ENCODE peak calls at places on chromosome 19, in ten cellular contexts. One of them, this sample, is unnamed.

GRCh38 chr19:57056972-57057371 is 62.8 kb upstream of the USP29 start:
- DNase-seq in HFF-Myc: no peak
- DNase-seq in HCT116: no peak
- DNase-seq in brain microvascular endothelial cell: no peak
- DNase-seq in uterus: peak
- DNase-seq in H1: no peak
- DNase-seq in HL-60: no peak
- DNase-seq in AG04450: peak
- DNase-seq in astrocyte of the spinal cord: no peak
- DNase-seq in cardiac fibroblast: peak
- DNase-seq in this sample: no peak

GRCh38 chr19:42683917-42684513 is 56.3 kb downstream of the PSG3 start:
- DNase-seq in AG04450: no peak
- DNase-seq in uterus: no peak
- DNase-seq in HCT116: peak
- DNase-seq in cardiac fibroblast: peak
- DNase-seq in brain microvascular endothelial cell: peak
- DNase-seq in H1: no peak
- DNase-seq in HL-60: peak
- DNase-seq in astrocyte of the spinal cord: peak
- DNase-seq in HFF-Myc: peak
- DNase-seq in this sample: no peak

GRCh38 chr19:1672038-1672768 is 19.8 kb upstream of the TCF3 start:
- DNase-seq in uterus: no peak
- DNase-seq in brain microvascular endothelial cell: no peak
- DNase-seq in astrocyte of the spinal cord: no peak
- DNase-seq in HCT116: no peak
- DNase-seq in HFF-Myc: no peak
- DNase-seq in H1: no peak
- DNase-seq in HL-60: peak
- DNase-seq in AG04450: no peak
- DNase-seq in cardiac fibroblast: peak
- DNase-seq in this sample: no peak

GRCh38 chr19:3194063-3194702 is 8.5 kb downstream of the NCLN start:
- DNase-seq in HL-60: no peak
- DNase-seq in AG04450: no peak
- DNase-seq in HFF-Myc: no peak
- DNase-seq in H1: no peak
- DNase-seq in brain microvascular endothelial cell: no peak
- DNase-seq in HCT116: no peak
- DNase-seq in cardiac fibroblast: no peak
- DNase-seq in uterus: no peak
- DNase-seq in astrocyte of the spinal cord: no peak
- DNase-seq in this sample: no peak

GRCh38 chr19:30682576-30683536 is 310.7 kb downstream of the ZNF536 start:
- DNase-seq in brain microvascular endothelial cell: peak
- DNase-seq in HFF-Myc: peak
- DNase-seq in AG04450: peak
- DNase-seq in HCT116: peak
- DNase-seq in HL-60: peak
- DNase-seq in cardiac fibroblast: peak
- DNase-seq in astrocyte of the spinal cord: peak
- DNase-seq in uterus: peak
- DNase-seq in H1: no peak
- DNase-seq in this sample: peak

GRCh38 chr19:45115809-45116615 is 23.0 kb downstream of the PPP1R37 start:
- DNase-seq in HFF-Myc: no peak
- DNase-seq in astrocyte of the spinal cord: no peak
- DNase-seq in brain microvascular endothelial cell: no peak
- DNase-seq in cardiac fibroblast: no peak
- DNase-seq in HL-60: peak
- DNase-seq in uterus: no peak
- DNase-seq in AG04450: no peak
- DNase-seq in H1: no peak
- DNase-seq in HCT116: no peak
- DNase-seq in this sample: no peak

GRCh38 chr19:29367701-29368306 is 154.9 kb upstream of the UQCRFS1 start:
- DNase-seq in uterus: no peak
- DNase-seq in cardiac fibroblast: no peak
- DNase-seq in H1: no peak
- DNase-seq in AG04450: no peak
- DNase-seq in astrocyte of the spinal cord: no peak
- DNase-seq in HFF-Myc: no peak
- DNase-seq in HL-60: no peak
- DNase-seq in brain microvascular endothelial cell: no peak
- DNase-seq in HCT116: no peak
- DNase-seq in this sample: no peak

GRCh38 chr19:44542671-44543070 is 13.2 kb upstream of the CEACAM20 start:
- DNase-seq in AG04450: no peak
- DNase-seq in HCT116: no peak
- DNase-seq in HL-60: no peak
- DNase-seq in astrocyte of the spinal cord: no peak
- DNase-seq in uterus: no peak
- DNase-seq in H1: no peak
- DNase-seq in brain microvascular endothelial cell: no peak
- DNase-seq in cardiac fibroblast: no peak
- DNase-seq in HFF-Myc: no peak
- DNase-seq in this sample: no peak

GRCh38 chr19:13019330-13019729 is 24.1 kb downstream of the NFIX start:
- DNase-seq in AG04450: no peak
- DNase-seq in H1: no peak
- DNase-seq in HCT116: no peak
- DNase-seq in brain microvascular endothelial cell: no peak
- DNase-seq in HL-60: no peak
- DNase-seq in cardiac fibroblast: no peak
- DNase-seq in astrocyte of the spinal cord: no peak
- DNase-seq in HFF-Myc: no peak
- DNase-seq in uterus: no peak
- DNase-seq in this sample: no peak

GRCh38 chr19:45103200-45103624 is 10.2 kb downstream of the PPP1R37 start:
- DNase-seq in cardiac fibroblast: no peak
- DNase-seq in astrocyte of the spinal cord: no peak
- DNase-seq in brain microvascular endothelial cell: no peak
- DNase-seq in HCT116: no peak
- DNase-seq in AG04450: no peak
- DNase-seq in uterus: no peak
- DNase-seq in HL-60: peak
- DNase-seq in H1: no peak
- DNase-seq in HFF-Myc: no peak
- DNase-seq in this sample: no peak

GRCh38 chr19:11204943-11205349 is 7.6 kb upstream of the KANK2 start:
- DNase-seq in HCT116: no peak
- DNase-seq in cardiac fibroblast: no peak
- DNase-seq in H1: no peak
- DNase-seq in HL-60: peak
- DNase-seq in AG04450: no peak
- DNase-seq in uterus: peak
- DNase-seq in brain microvascular endothelial cell: no peak
- DNase-seq in astrocyte of the spinal cord: no peak
- DNase-seq in HFF-Myc: no peak
- DNase-seq in this sample: no peak

GRCh38 chr19:50981587-50982146 is 2.0 kb downstream of the KLK7 start:
- DNase-seq in HCT116: no peak
- DNase-seq in brain microvascular endothelial cell: no peak
- DNase-seq in cardiac fibroblast: no peak
- DNase-seq in astrocyte of the spinal cord: no peak
- DNase-seq in AG04450: no peak
- DNase-seq in HFF-Myc: no peak
- DNase-seq in HL-60: no peak
- DNase-seq in H1: no peak
- DNase-seq in uterus: no peak
- DNase-seq in this sample: no peak

GRCh38 chr19:53254451-53255341 is at the start of gene ZNF677:
- DNase-seq in AG04450: peak
- DNase-seq in HCT116: no peak
- DNase-seq in uterus: peak
- DNase-seq in HL-60: peak
- DNase-seq in astrocyte of the spinal cord: peak
- DNase-seq in H1: peak
- DNase-seq in cardiac fibroblast: peak
- DNase-seq in HFF-Myc: no peak
- DNase-seq in brain microvascular endothelial cell: peak
- DNase-seq in this sample: peak
- H3K4me3 ChIP-seq in AG04450: peak
- H3K4me3 ChIP-seq in HCT116: no peak
- H3K4me3 ChIP-seq in uterus: peak
- H3K4me3 ChIP-seq in HL-60: peak
- H3K4me3 ChIP-seq in astrocyte of the spinal cord: peak
- H3K4me3 ChIP-seq in H1: peak
- H3K4me3 ChIP-seq in cardiac fibroblast: peak
- H3K4me3 ChIP-seq in HFF-Myc: peak
- H3K4me3 ChIP-seq in brain microvascular endothelial cell: peak
- H3K4me3 ChIP-seq in this sample: peak

GRCh38 chr19:17469092-17469370 is 1.3 kb upstream of the SLC27A1 start:
- DNase-seq in H1: no peak
- DNase-seq in cardiac fibroblast: no peak
- DNase-seq in brain microvascular endothelial cell: no peak
- DNase-seq in astrocyte of the spinal cord: no peak
- DNase-seq in AG04450: no peak
- DNase-seq in HL-60: no peak
- DNase-seq in uterus: no peak
- DNase-seq in HFF-Myc: no peak
- DNase-seq in HCT116: no peak
- DNase-seq in this sample: no peak

GRCh38 chr19:17471410-17472125 is 1.2 kb downstream of the SLC27A1 start:
- DNase-seq in HCT116: no peak
- DNase-seq in HL-60: no peak
- DNase-seq in astrocyte of the spinal cord: no peak
- DNase-seq in uterus: no peak
- DNase-seq in cardiac fibroblast: no peak
- DNase-seq in H1: no peak
- DNase-seq in AG04450: no peak
- DNase-seq in HFF-Myc: no peak
- DNase-seq in brain microvascular endothelial cell: no peak
- DNase-seq in this sample: no peak

GRCh38 chr19:17469371-17470203 is 737 bp upstream of the SLC27A1 start:
- DNase-seq in astrocyte of the spinal cord: peak
- DNase-seq in H1: peak
- DNase-seq in uterus: peak
- DNase-seq in HCT116: peak
- DNase-seq in HFF-Myc: peak
- DNase-seq in AG04450: peak
- DNase-seq in brain microvascular endothelial cell: peak
- DNase-seq in HL-60: peak
- DNase-seq in cardiac fibroblast: peak
- DNase-seq in this sample: peak

GRCh38 chr19:17468302-17469091 is 1.8 kb upstream of the SLC27A1 start:
- DNase-seq in H1: no peak
- DNase-seq in astrocyte of the spinal cord: no peak
- DNase-seq in HFF-Myc: no peak
- DNase-seq in HL-60: no peak
- DNase-seq in brain microvascular endothelial cell: no peak
- DNase-seq in cardiac fibroblast: no peak
- DNase-seq in AG04450: no peak
- DNase-seq in uterus: peak
- DNase-seq in HCT116: no peak
- DNase-seq in this sample: no peak

DNA sequence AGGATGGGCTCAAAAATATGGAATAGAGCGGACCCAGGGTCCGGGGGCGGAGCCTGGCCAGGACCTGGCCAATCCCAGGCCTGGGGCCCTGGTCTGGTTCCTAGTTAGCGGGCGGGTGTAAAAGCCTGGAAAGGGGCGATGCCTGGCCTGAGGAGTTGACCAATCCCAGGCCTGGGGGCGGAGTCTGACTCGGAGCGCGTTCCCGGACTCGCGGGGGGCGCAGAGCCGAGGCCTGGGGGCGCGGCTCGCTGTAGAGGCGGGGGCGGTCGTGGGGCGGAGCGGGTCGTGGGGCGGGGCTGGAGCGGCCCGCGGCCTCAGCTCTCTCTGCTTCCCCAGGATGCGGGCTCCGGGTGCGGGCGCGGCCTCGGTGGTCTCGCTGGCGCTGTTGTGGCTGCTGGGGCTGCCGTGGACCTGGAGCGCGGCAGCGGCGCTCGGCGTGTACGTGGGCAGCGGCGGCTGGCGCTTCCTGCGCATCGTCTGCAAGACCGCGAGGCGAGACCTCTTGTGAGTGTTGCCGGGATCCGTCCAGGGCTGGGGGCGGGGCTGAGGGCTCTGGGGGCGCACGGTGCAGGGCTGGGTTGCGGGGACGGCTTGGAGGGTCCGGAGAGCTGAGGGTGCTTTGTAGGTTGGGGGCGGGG is at the start of gene SLC27A1:
- DNase-seq in AG04450: peak
- DNase-seq in HL-60: peak
- DNase-seq in H1: peak
- DNase-seq in cardiac fibroblast: peak
- DNase-seq in HFF-Myc: peak
- DNase-seq in brain microvascular endothelial cell: peak
- DNase-seq in HCT116: peak
- DNase-seq in uterus: peak
- DNase-seq in astrocyte of the spinal cord: peak
- DNase-seq in this sample: peak
- TF ChIP-seq CTCF in AG04450: no peak
- TF ChIP-seq CTCF in HL-60: no peak
- TF ChIP-seq CTCF in H1: no peak
- TF ChIP-seq CTCF in cardiac fibroblast: no peak
- TF ChIP-seq CTCF in HFF-Myc: no peak
- TF ChIP-seq CTCF in brain microvascular endothelial cell: no peak
- TF ChIP-seq CTCF in HCT116: no peak
- TF ChIP-seq CTCF in uterus: no peak
- TF ChIP-seq CTCF in astrocyte of the spinal cord: no peak
- TF ChIP-seq CTCF in this sample: no peak

DNA sequence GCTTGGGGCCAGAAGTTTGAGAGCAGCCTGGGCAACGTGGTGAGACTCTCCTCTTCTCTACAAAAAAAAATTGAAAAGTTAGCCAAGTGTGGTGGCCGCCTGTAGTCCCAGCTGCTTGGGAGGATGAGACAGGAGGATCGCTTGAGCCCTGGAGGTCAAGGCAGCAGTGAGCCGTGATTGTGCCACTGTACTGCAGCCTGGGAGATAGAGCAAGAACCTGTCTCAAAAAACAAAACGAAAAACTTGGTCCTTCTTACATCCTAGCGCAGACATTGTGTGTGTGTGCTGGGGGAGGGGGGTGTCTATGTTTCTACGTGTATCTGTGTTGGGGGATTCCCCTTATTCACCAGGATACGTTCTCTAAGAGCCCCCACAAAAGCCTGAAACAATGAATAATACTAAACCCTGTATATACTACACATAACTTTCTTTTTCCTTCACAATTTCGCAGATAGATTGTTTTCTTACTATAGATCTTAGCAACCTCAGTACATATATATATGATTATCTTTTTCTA is 7.9 kb downstream of the AXL start:
- DNase-seq in uterus: no peak
- DNase-seq in HFF-Myc: no peak
- DNase-seq in AG04450: no peak
- DNase-seq in HL-60: no peak
- DNase-seq in HCT116: no peak
- DNase-seq in cardiac fibroblast: no peak
- DNase-seq in brain microvascular endothelial cell: no peak
- DNase-seq in astrocyte of the spinal cord: no peak
- DNase-seq in H1: no peak
- DNase-seq in this sample: no peak
- H3K4me3 ChIP-seq in uterus: peak
- H3K4me3 ChIP-seq in HFF-Myc: peak
- H3K4me3 ChIP-seq in AG04450: peak
- H3K4me3 ChIP-seq in HL-60: peak
- H3K4me3 ChIP-seq in HCT116: no peak
- H3K4me3 ChIP-seq in cardiac fibroblast: no peak
- H3K4me3 ChIP-seq in brain microvascular endothelial cell: peak
- H3K4me3 ChIP-seq in astrocyte of the spinal cord: no peak
- H3K4me3 ChIP-seq in H1: no peak
- H3K4me3 ChIP-seq in this sample: peak

GRCh38 chr19:16198363-16198636 is 589 bp downstream of the AP1M1 start:
- DNase-seq in cardiac fibroblast: no peak
- DNase-seq in HCT116: no peak
- DNase-seq in H1: no peak
- DNase-seq in HFF-Myc: no peak
- DNase-seq in HL-60: no peak
- DNase-seq in astrocyte of the spinal cord: no peak
- DNase-seq in uterus: no peak
- DNase-seq in brain microvascular endothelial cell: no peak
- DNase-seq in AG04450: no peak
- DNase-seq in this sample: no peak
- TF ChIP-seq CTCF in cardiac fibroblast: no peak
- TF ChIP-seq CTCF in HCT116: no peak
- TF ChIP-seq CTCF in H1: no peak
- TF ChIP-seq CTCF in HFF-Myc: no peak
- TF ChIP-seq CTCF in HL-60: no peak
- TF ChIP-seq CTCF in astrocyte of the spinal cord: no peak
- TF ChIP-seq CTCF in uterus: no peak
- TF ChIP-seq CTCF in brain microvascular endothelial cell: no peak
- TF ChIP-seq CTCF in AG04450: no peak
- TF ChIP-seq CTCF in this sample: no peak

This sample was measured in AG04449.